ENCODE peak calls at places on chromosome 18, in five cellular contexts. One of them, this sample, is unnamed.

GRCh38 chr18:12098389-12098788 is 4.7 kb downstream of the ANKRD62 start:
- DNase-seq in AG09309: no peak
- DNase-seq in activated effector memory CD4-positive, alpha-beta T cell treated with Interleukin-2 at 50 U/mL for 16 hours: no peak
- DNase-seq in activated CD8-positive, alpha-beta memory T cell treated with anti-CD3 and anti-CD28 coated beads for 48 hours: no peak
- DNase-seq in ELF-1: no peak
- DNase-seq in this sample: no peak

GRCh38 chr18:9615973-9616559 is 1.7 kb upstream of the PPP4R1 start:
- DNase-seq in AG09309: no peak
- DNase-seq in ELF-1: no peak
- DNase-seq in activated CD8-positive, alpha-beta memory T cell treated with anti-CD3 and anti-CD28 coated beads for 48 hours: no peak
- DNase-seq in activated effector memory CD4-positive, alpha-beta T cell treated with Interleukin-2 at 50 U/mL for 16 hours: no peak
- DNase-seq in this sample: no peak

GRCh38 chr18:56795381-56795780 is 144.2 kb downstream of the WDR7 start:
- DNase-seq in activated CD8-positive, alpha-beta memory T cell treated with anti-CD3 and anti-CD28 coated beads for 48 hours: no peak
- DNase-seq in AG09309: no peak
- DNase-seq in activated effector memory CD4-positive, alpha-beta T cell treated with Interleukin-2 at 50 U/mL for 16 hours: no peak
- DNase-seq in ELF-1: no peak
- DNase-seq in this sample: no peak

GRCh38 chr18:36814994-36815393 is 13.8 kb downstream of the TPGS2 start:
- DNase-seq in activated CD8-positive, alpha-beta memory T cell treated with anti-CD3 and anti-CD28 coated beads for 48 hours: no peak
- DNase-seq in AG09309: no peak
- DNase-seq in activated effector memory CD4-positive, alpha-beta T cell treated with Interleukin-2 at 50 U/mL for 16 hours: no peak
- DNase-seq in ELF-1: no peak
- DNase-seq in this sample: no peak

GRCh38 chr18:59070181-59070912 is 69.3 kb upstream of the SEC11C start:
- DNase-seq in activated CD8-positive, alpha-beta memory T cell treated with anti-CD3 and anti-CD28 coated beads for 48 hours: peak
- DNase-seq in AG09309: peak
- DNase-seq in activated effector memory CD4-positive, alpha-beta T cell treated with Interleukin-2 at 50 U/mL for 16 hours: peak
- DNase-seq in ELF-1: peak
- DNase-seq in this sample: peak

GRCh38 chr18:8791171-8791651 is 85.9 kb downstream of the MTCL1 start:
- DNase-seq in AG09309: no peak
- DNase-seq in ELF-1: peak
- DNase-seq in activated effector memory CD4-positive, alpha-beta T cell treated with Interleukin-2 at 50 U/mL for 16 hours: no peak
- DNase-seq in activated CD8-positive, alpha-beta memory T cell treated with anti-CD3 and anti-CD28 coated beads for 48 hours: no peak
- DNase-seq in this sample: no peak

GRCh38 chr18:21686282-21687105 is 18.1 kb downstream of the ABHD3 start:
- DNase-seq in activated CD8-positive, alpha-beta memory T cell treated with anti-CD3 and anti-CD28 coated beads for 48 hours: no peak
- DNase-seq in ELF-1: no peak
- DNase-seq in activated effector memory CD4-positive, alpha-beta T cell treated with Interleukin-2 at 50 U/mL for 16 hours: no peak
- DNase-seq in AG09309: no peak
- DNase-seq in this sample: no peak

GRCh38 chr18:35770360-35770759 is 188.8 kb downstream of the GALNT1 start:
- DNase-seq in activated CD8-positive, alpha-beta memory T cell treated with anti-CD3 and anti-CD28 coated beads for 48 hours: no peak
- DNase-seq in ELF-1: no peak
- DNase-seq in AG09309: no peak
- DNase-seq in activated effector memory CD4-positive, alpha-beta T cell treated with Interleukin-2 at 50 U/mL for 16 hours: no peak
- DNase-seq in this sample: no peak

GRCh38 chr18:24271381-24272331 is 126.0 kb downstream of the OSBPL1A start:
- DNase-seq in activated CD8-positive, alpha-beta memory T cell treated with anti-CD3 and anti-CD28 coated beads for 48 hours: no peak
- DNase-seq in ELF-1: peak
- DNase-seq in AG09309: peak
- DNase-seq in activated effector memory CD4-positive, alpha-beta T cell treated with Interleukin-2 at 50 U/mL for 16 hours: no peak
- DNase-seq in this sample: no peak

GRCh38 chr18:58863539-58864145 is 1.0 kb upstream of the ZNF532 start:
- DNase-seq in AG09309: no peak
- DNase-seq in ELF-1: no peak
- DNase-seq in activated effector memory CD4-positive, alpha-beta T cell treated with Interleukin-2 at 50 U/mL for 16 hours: no peak
- DNase-seq in activated CD8-positive, alpha-beta memory T cell treated with anti-CD3 and anti-CD28 coated beads for 48 hours: no peak
- DNase-seq in this sample: no peak

GRCh38 chr18:13548106-13548819 is 178.1 kb downstream of the FAM210A start:
- DNase-seq in ELF-1: no peak
- DNase-seq in activated effector memory CD4-positive, alpha-beta T cell treated with Interleukin-2 at 50 U/mL for 16 hours: no peak
- DNase-seq in activated CD8-positive, alpha-beta memory T cell treated with anti-CD3 and anti-CD28 coated beads for 48 hours: no peak
- DNase-seq in AG09309: no peak
- DNase-seq in this sample: no peak

GRCh38 chr18:22483407-22483806 is 65.7 kb upstream of the CTAGE1 start:
- DNase-seq in activated CD8-positive, alpha-beta memory T cell treated with anti-CD3 and anti-CD28 coated beads for 48 hours: no peak
- DNase-seq in ELF-1: no peak
- DNase-seq in activated effector memory CD4-positive, alpha-beta T cell treated with Interleukin-2 at 50 U/mL for 16 hours: no peak
- DNase-seq in AG09309: no peak
- DNase-seq in this sample: no peak

GRCh38 chr18:45687617-45688016 is 36.4 kb upstream of the SLC14A1 start:
- DNase-seq in AG09309: no peak
- DNase-seq in activated CD8-positive, alpha-beta memory T cell treated with anti-CD3 and anti-CD28 coated beads for 48 hours: no peak
- DNase-seq in activated effector memory CD4-positive, alpha-beta T cell treated with Interleukin-2 at 50 U/mL for 16 hours: no peak
- DNase-seq in ELF-1: no peak
- DNase-seq in this sample: no peak

GRCh38 chr18:43542016-43542415 is 264.7 kb upstream of the SYT4 start:
- DNase-seq in activated CD8-positive, alpha-beta memory T cell treated with anti-CD3 and anti-CD28 coated beads for 48 hours: no peak
- DNase-seq in ELF-1: no peak
- DNase-seq in AG09309: no peak
- DNase-seq in activated effector memory CD4-positive, alpha-beta T cell treated with Interleukin-2 at 50 U/mL for 16 hours: no peak
- DNase-seq in this sample: no peak